ENCODE peak calls at places on chromosomes 2 and 18, in ten cellular contexts. G, X, E, Z, M, T, D, H, W and B are unnamed samples.

GRCh38 chr18:6729247-6730091 is at the start of gene ARHGAP28:
- DNase-seq in G (peak; percentile 90), X (peak; percentile 86), E (peak; percentile 87), Z (peak; percentile 87), M (peak; percentile 96), T (peak; percentile 76), D (peak; percentile 86), H (peak; percentile 78), W (peak; percentile 81), B (peak; percentile 86)

GRCh38 chr2:128477891-128478290 is 159.2 kb upstream of the HS6ST1 start:
- DNase-seq in G (no peak), X (no peak), E (no peak), Z (no peak), M (no peak), T (no peak), D (no peak), H (no peak), W (no peak), B (no peak)

GRCh38 chr2:119475225-119475856 is 43.7 kb downstream of the TMEM37 start:
- DNase-seq in G (no peak), X (no peak), E (no peak), Z (peak; percentile 57), M (no peak), T (no peak), D (no peak), H (no peak), W (no peak), B (peak; percentile 39)

GRCh38 chr2:177714704-177715103 is 322.1 kb downstream of the AGPS start:
- DNase-seq in G (no peak), X (no peak), E (no peak), Z (no peak), M (no peak), T (no peak), D (no peak), H (no peak), W (no peak), B (no peak)

GRCh38 chr2:172693037-172693436 is 42.6 kb upstream of the RAPGEF4 start:
- DNase-seq in G (no peak), X (peak; percentile 65), E (no peak), Z (peak; percentile 72), M (peak; percentile 97), T (peak; percentile 73), D (no peak), H (peak; percentile 30), W (peak; percentile 29), B (peak; percentile 84)

GRCh38 chr2:202378661-202379338 is 2.7 kb downstream of the BMPR2 start:
- DNase-seq in G (no peak), X (no peak), E (no peak), Z (no peak), M (no peak), T (no peak), D (no peak), H (no peak), W (no peak), B (no peak)

GRCh38 chr2:227717687-227718567 is at the start of gene SLC19A3:
- DNase-seq in G (peak; percentile 92), X (peak; percentile 69), E (peak; percentile 75), Z (peak; percentile 86), M (peak; percentile 85), T (peak; percentile 92), D (no peak), H (peak; percentile 71), W (peak; percentile 89), B (no peak)

GRCh38 chr18:40937386-40937785 is 1017.6 kb upstream of the PIK3C3 start:
- DNase-seq in G (no peak), X (no peak), E (no peak), Z (no peak), M (peak; percentile 15), T (no peak), D (no peak), H (no peak), W (no peak), B (no peak)

GRCh38 chr18:35535297-35535696 is 37.5 kb upstream of the INO80C start:
- DNase-seq in G (no peak), X (no peak), E (no peak), Z (no peak), M (no peak), T (no peak), D (no peak), H (no peak), W (no peak), B (no peak)

DNA sequence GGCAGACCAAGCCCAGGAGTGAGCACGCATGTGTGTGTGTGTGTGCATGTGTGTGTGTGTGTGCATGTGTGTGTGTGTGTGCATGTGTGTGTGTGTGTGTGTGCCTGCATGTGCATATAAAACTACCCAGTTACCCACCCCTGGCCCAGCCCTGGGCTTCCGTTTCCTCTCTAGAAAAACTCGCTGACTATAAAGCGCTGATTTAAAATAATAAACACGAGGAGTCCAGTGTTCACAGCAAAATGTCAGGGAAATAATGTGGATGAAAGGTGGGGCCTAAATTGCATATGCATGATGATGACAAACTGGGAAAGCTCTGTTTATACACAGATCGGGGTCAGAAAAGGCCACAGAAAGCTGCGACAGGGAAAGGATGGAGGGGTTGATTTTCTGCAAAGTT is 7.5 kb downstream of the ADCY3 start:
- DNase-seq in G (no peak), X (no peak), E (peak; percentile 16), Z (no peak), M (no peak), T (no peak), D (no peak), H (no peak), W (no peak), B (no peak)
- H3K27me3 ChIP-seq in G (no peaks in the 10 kb centered on the region), X (no peaks in the 10 kb centered on the region), E (no peaks in the 10 kb centered on the region), Z (peaks cover 5% of the 10 kb centered on the region), M (no peaks in the 10 kb centered on the region), T (no peaks in the 10 kb centered on the region), D (no peaks in the 10 kb centered on the region), H (no peaks in the 10 kb centered on the region), W (no peaks in the 10 kb centered on the region), B (no peaks in the 10 kb centered on the region)

GRCh38 chr18:49491534-49491856 is 4.5 kb upstream of the C18orf32 start:
- DNase-seq in G (no peak), X (no peak), E (no peak), Z (no peak), M (no peak), T (no peak), D (no peak), H (no peak), W (no peak), B (no peak)

GRCh38 chr18:49490246-49490762 is 3.3 kb upstream of the C18orf32 start:
- DNase-seq in G (no peak), X (no peak), E (no peak), Z (no peak), M (peak; percentile 42), T (no peak), D (no peak), H (no peak), W (no peak), B (no peak)

GRCh38 chr18:49486959-49487710 is at the start of gene C18orf32:
- DNase-seq in G (peak; percentile 94), X (peak; percentile 95), E (peak; percentile 99), Z (peak; percentile 97), M (peak; percentile 94), T (peak; percentile 97), D (peak; percentile 97), H (peak; percentile 95), W (peak; percentile 97), B (peak; percentile 96)

GRCh38 chr18:49486617-49486958 is 446 bp downstream of the C18orf32 start:
- DNase-seq in G (no peak), X (no peak), E (no peak), Z (no peak), M (peak; percentile 19), T (no peak), D (no peak), H (no peak), W (no peak), B (no peak)

DNA sequence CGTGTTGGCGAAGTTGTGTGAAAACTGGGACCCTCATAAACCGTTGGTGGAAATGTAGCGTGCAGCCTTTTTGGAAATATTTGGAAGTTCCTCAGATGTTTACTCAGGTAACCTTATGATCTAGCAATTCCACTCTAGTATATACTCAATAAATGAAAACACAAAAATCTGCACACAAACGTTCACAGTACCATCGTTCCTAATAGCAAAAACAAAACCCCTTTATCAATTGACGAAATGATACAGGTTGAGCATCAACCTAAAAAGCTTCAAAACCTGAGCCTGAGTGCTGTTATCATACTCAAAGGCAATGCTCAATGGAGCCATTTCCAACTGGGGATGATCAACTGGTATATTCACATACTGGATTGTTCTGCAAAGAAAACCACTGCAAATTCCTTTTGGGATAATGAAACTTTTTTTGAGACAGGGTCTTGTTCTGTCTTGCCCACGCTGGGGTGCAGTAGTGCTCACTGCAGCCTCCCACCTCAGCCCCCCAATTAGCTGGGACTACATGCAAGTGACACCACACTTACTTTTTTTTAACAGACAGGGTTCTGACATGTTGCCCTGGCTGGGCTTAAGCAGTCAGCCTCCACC is 777 bp upstream of the C18orf32 start:
- DNase-seq in G (no peak), X (no peak), E (no peak), Z (no peak), M (no peak), T (no peak), D (no peak), H (no peak), W (no peak), B (no peak)
- H3K27ac ChIP-seq in G (no peak overlapping the region), X (peak overlapping the region; percentile 69), E (peak overlapping the region; percentile 99), Z (peak overlapping the region; percentile 97), M (peak overlapping the region; percentile 82), T (peak overlapping the region; percentile 89), D (peak overlapping the region; percentile 85), H (peak overlapping the region; percentile 98), W (peak overlapping the region; percentile 98), B (peak overlapping the region; percentile 88)

GRCh38 chr2:170965446-170966225 is 36.6 kb downstream of the GORASP2 start:
- DNase-seq in G (no peak), X (no peak), E (no peak), Z (no peak), M (peak; percentile 89), T (no peak), D (no peak), H (no peak), W (no peak), B (no peak)
- H3K36me3 ChIP-seq in G (no peaks in the 10 kb centered on the region), X (no peaks in the 10 kb centered on the region), E (peaks cover 68% of the 10 kb centered on the region), Z (peaks cover 65% of the 10 kb centered on the region), M (peaks cover 16% of the 10 kb centered on the region), T (peaks cover 57% of the 10 kb centered on the region), D (peaks cover 28% of the 10 kb centered on the region), H (peaks cover 3% of the 10 kb centered on the region), W (peaks cover 79% of the 10 kb centered on the region), B (peaks cover 64% of the 10 kb centered on the region)

GRCh38 chr2:192195548-192196418 is 1.1 kb upstream of the TMEFF2 start:
- DNase-seq in G (peak; percentile 13), X (peak; percentile 20), E (peak; percentile 72), Z (peak; percentile 10), M (peak; percentile 25), T (peak; percentile 59), D (no peak), H (no peak), W (peak; percentile 13), B (peak; percentile 38)
- H3K27me3 ChIP-seq in G (no peaks in the 10 kb centered on the region), X (peaks cover 52% of the 10 kb centered on the region), E (peaks cover 78% of the 10 kb centered on the region), Z (peaks cover 100% of the 10 kb centered on the region), M (peaks cover 27% of the 10 kb centered on the region), T (peaks cover 9% of the 10 kb centered on the region), D (no peaks in the 10 kb centered on the region), H (peaks cover 69% of the 10 kb centered on the region), W (peaks cover 75% of the 10 kb centered on the region), B (peaks cover 67% of the 10 kb centered on the region)

GRCh38 chr2:217861334-217861877 is 141.4 kb downstream of the TNS1 start:
- DNase-seq in G (no peak), X (no peak), E (peak; percentile 40), Z (no peak), M (no peak), T (no peak), D (no peak), H (peak; percentile 10), W (no peak), B (no peak)
- H3K27ac ChIP-seq in G (no peak overlapping the region), X (no peak overlapping the region), E (no peak overlapping the region), Z (peak overlapping the region; percentile 95), M (no peak overlapping the region), T (peak overlapping the region; percentile 78), D (no peak overlapping the region), H (no peak overlapping the region), W (no peak overlapping the region), B (no peak overlapping the region)